ENCODE peak calls at places on chromosomes 7 and 10, in ten cellular contexts. One of them, this sample, is unnamed.

GRCh38 chr10:119313645-119314044 is 106.3 kb downstream of the GRK5 start:
- DNase-seq in NCI-H345: no peak
- DNase-seq in cardiac fibroblast: no peak
- DNase-seq in fibroblast of the aortic adventitia: no peak
- DNase-seq in brain microvascular endothelial cell: no peak
- DNase-seq in GM19239: peak; percentile 54
- DNase-seq in stimulated activated CD8-positive, alpha-beta memory T cell treated with anti-CD3 and anti-CD28 coated beads, Interleukin-4, amount 100 ng/mL, for 48 hours: peak; percentile 84
- DNase-seq in NCI-H187: no peak
- DNase-seq in A549: no peak
- DNase-seq in stimulated activated naive CD4-positive, alpha-beta T cell: no peak
- DNase-seq in this sample: no peak

GRCh38 chr7:522071-522937 is 2.7 kb upstream of the PDGFA start:
- DNase-seq in brain microvascular endothelial cell: no peak
- DNase-seq in GM19239: peak; percentile 62
- DNase-seq in fibroblast of the aortic adventitia: peak; percentile 39
- DNase-seq in A549: no peak
- DNase-seq in cardiac fibroblast: peak; percentile 61
- DNase-seq in stimulated activated CD8-positive, alpha-beta memory T cell treated with anti-CD3 and anti-CD28 coated beads, Interleukin-4, amount 100 ng/mL, for 48 hours: no peak
- DNase-seq in stimulated activated naive CD4-positive, alpha-beta T cell: no peak
- DNase-seq in NCI-H345: peak; percentile 19
- DNase-seq in NCI-H187: no peak
- DNase-seq in this sample: no peak

GRCh38 chr7:74606909-74607255 is 50.6 kb upstream of the GTF2I start:
- DNase-seq in stimulated activated CD8-positive, alpha-beta memory T cell treated with anti-CD3 and anti-CD28 coated beads, Interleukin-4, amount 100 ng/mL, for 48 hours: no peak
- DNase-seq in GM19239: no peak
- DNase-seq in NCI-H345: no peak
- DNase-seq in NCI-H187: no peak
- DNase-seq in fibroblast of the aortic adventitia: no peak
- DNase-seq in A549: no peak
- DNase-seq in brain microvascular endothelial cell: no peak
- DNase-seq in stimulated activated naive CD4-positive, alpha-beta T cell: no peak
- DNase-seq in cardiac fibroblast: no peak
- DNase-seq in this sample: no peak

GRCh38 chr7:128915271-128915819 is 4.8 kb upstream of the KCP start:
- DNase-seq in fibroblast of the aortic adventitia: no peak
- DNase-seq in stimulated activated CD8-positive, alpha-beta memory T cell treated with anti-CD3 and anti-CD28 coated beads, Interleukin-4, amount 100 ng/mL, for 48 hours: no peak
- DNase-seq in GM19239: no peak
- DNase-seq in NCI-H345: no peak
- DNase-seq in NCI-H187: no peak
- DNase-seq in cardiac fibroblast: no peak
- DNase-seq in A549: no peak
- DNase-seq in brain microvascular endothelial cell: no peak
- DNase-seq in stimulated activated naive CD4-positive, alpha-beta T cell: no peak
- DNase-seq in this sample: no peak

GRCh38 chr10:71923138-71923692 is 41.0 kb upstream of the CHST3 start:
- DNase-seq in A549: no peak
- DNase-seq in NCI-H187: no peak
- DNase-seq in stimulated activated CD8-positive, alpha-beta memory T cell treated with anti-CD3 and anti-CD28 coated beads, Interleukin-4, amount 100 ng/mL, for 48 hours: no peak
- DNase-seq in fibroblast of the aortic adventitia: no peak
- DNase-seq in cardiac fibroblast: no peak
- DNase-seq in brain microvascular endothelial cell: no peak
- DNase-seq in GM19239: no peak
- DNase-seq in NCI-H345: no peak
- DNase-seq in stimulated activated naive CD4-positive, alpha-beta T cell: no peak
- DNase-seq in this sample: no peak

GRCh38 chr10:99534939-99535763 is 2.4 kb downstream of the NKX2-3 start:
- DNase-seq in fibroblast of the aortic adventitia: no peak
- DNase-seq in stimulated activated CD8-positive, alpha-beta memory T cell treated with anti-CD3 and anti-CD28 coated beads, Interleukin-4, amount 100 ng/mL, for 48 hours: no peak
- DNase-seq in NCI-H345: no peak
- DNase-seq in brain microvascular endothelial cell: no peak
- DNase-seq in NCI-H187: no peak
- DNase-seq in GM19239: no peak
- DNase-seq in stimulated activated naive CD4-positive, alpha-beta T cell: no peak
- DNase-seq in A549: peak; percentile 36
- DNase-seq in cardiac fibroblast: peak; percentile 22
- DNase-seq in this sample: no peak

GRCh38 chr7:49432245-49432644 is 341.2 kb upstream of the VWC2 start:
- DNase-seq in NCI-H187: no peak
- DNase-seq in NCI-H345: no peak
- DNase-seq in stimulated activated naive CD4-positive, alpha-beta T cell: no peak
- DNase-seq in fibroblast of the aortic adventitia: no peak
- DNase-seq in brain microvascular endothelial cell: no peak
- DNase-seq in GM19239: no peak
- DNase-seq in stimulated activated CD8-positive, alpha-beta memory T cell treated with anti-CD3 and anti-CD28 coated beads, Interleukin-4, amount 100 ng/mL, for 48 hours: no peak
- DNase-seq in A549: no peak
- DNase-seq in cardiac fibroblast: no peak
- DNase-seq in this sample: no peak

GRCh38 chr7:70268179-70268578 is 669.9 kb downstream of the AUTS2 start:
- DNase-seq in stimulated activated CD8-positive, alpha-beta memory T cell treated with anti-CD3 and anti-CD28 coated beads, Interleukin-4, amount 100 ng/mL, for 48 hours: no peak
- DNase-seq in A549: no peak
- DNase-seq in GM19239: no peak
- DNase-seq in NCI-H345: no peak
- DNase-seq in NCI-H187: no peak
- DNase-seq in fibroblast of the aortic adventitia: no peak
- DNase-seq in stimulated activated naive CD4-positive, alpha-beta T cell: no peak
- DNase-seq in brain microvascular endothelial cell: no peak
- DNase-seq in cardiac fibroblast: no peak
- DNase-seq in this sample: no peak

GRCh38 chr7:24143547-24143946 is 140.4 kb upstream of the NPY start:
- DNase-seq in cardiac fibroblast: no peak
- DNase-seq in NCI-H345: no peak
- DNase-seq in stimulated activated CD8-positive, alpha-beta memory T cell treated with anti-CD3 and anti-CD28 coated beads, Interleukin-4, amount 100 ng/mL, for 48 hours: no peak
- DNase-seq in brain microvascular endothelial cell: no peak
- DNase-seq in fibroblast of the aortic adventitia: no peak
- DNase-seq in A549: no peak
- DNase-seq in stimulated activated naive CD4-positive, alpha-beta T cell: no peak
- DNase-seq in NCI-H187: no peak
- DNase-seq in GM19239: no peak
- DNase-seq in this sample: no peak

This sample was measured in effector CD8-positive, alpha-beta T cell.